ENCODE peak calls at places on chromosomes 11 and 22, in ten cellular contexts. One of them, this sample, is unnamed.

GRCh38 chr11:116641561-116642045 is 131.2 kb downstream of the BUD13 start:
- DNase-seq in GM12865: peak; percentile 50
- DNase-seq in AG08395: peak; percentile 18
- DNase-seq in GM20000: peak; percentile 52
- DNase-seq in fibroblast of the conjunctiva: no peak
- DNase-seq in EL: peak; percentile 18
- DNase-seq in stimulated activated CD8-positive, alpha-beta memory T cell treated with anti-CD3 and anti-CD28 coated beads, Interleukin-7, amount 100 ng/mL, for 4 hours: no peak
- DNase-seq in lower leg skin: no peak
- DNase-seq in C1 segment of cervical spinal cord: no peak
- DNase-seq in cardiac fibroblast: peak; percentile 29
- DNase-seq in this sample: no peak

GRCh38 chr11:79461144-79461543 is 20.3 kb upstream of the TENM4 start:
- DNase-seq in GM12865: peak; percentile 30
- DNase-seq in AG08395: peak; percentile 71
- DNase-seq in GM20000: no peak
- DNase-seq in fibroblast of the conjunctiva: no peak
- DNase-seq in EL: peak; percentile 25
- DNase-seq in stimulated activated CD8-positive, alpha-beta memory T cell treated with anti-CD3 and anti-CD28 coated beads, Interleukin-7, amount 100 ng/mL, for 4 hours: no peak
- DNase-seq in lower leg skin: no peak
- DNase-seq in C1 segment of cervical spinal cord: no peak
- DNase-seq in cardiac fibroblast: peak; percentile 49
- DNase-seq in this sample: no peak

GRCh38 chr11:102640946-102641345 is 15.8 kb upstream of the MMP20 start:
- DNase-seq in GM12865: no peak
- DNase-seq in AG08395: no peak
- DNase-seq in GM20000: no peak
- DNase-seq in fibroblast of the conjunctiva: no peak
- DNase-seq in EL: no peak
- DNase-seq in stimulated activated CD8-positive, alpha-beta memory T cell treated with anti-CD3 and anti-CD28 coated beads, Interleukin-7, amount 100 ng/mL, for 4 hours: no peak
- DNase-seq in lower leg skin: no peak
- DNase-seq in C1 segment of cervical spinal cord: no peak
- DNase-seq in cardiac fibroblast: no peak
- DNase-seq in this sample: no peak

GRCh38 chr11:3368199-3368598 is 10.7 kb downstream of the ZNF195 start:
- DNase-seq in GM12865: no peak
- DNase-seq in AG08395: no peak
- DNase-seq in GM20000: no peak
- DNase-seq in fibroblast of the conjunctiva: no peak
- DNase-seq in EL: peak; percentile 29
- DNase-seq in stimulated activated CD8-positive, alpha-beta memory T cell treated with anti-CD3 and anti-CD28 coated beads, Interleukin-7, amount 100 ng/mL, for 4 hours: no peak
- DNase-seq in lower leg skin: no peak
- DNase-seq in C1 segment of cervical spinal cord: no peak
- DNase-seq in cardiac fibroblast: no peak
- DNase-seq in this sample: no peak

GRCh38 chr22:28907311-28908008 is 24.1 kb downstream of the ZNRF3 start:
- DNase-seq in GM12865: peak; percentile 91
- DNase-seq in AG08395: no peak
- DNase-seq in GM20000: peak; percentile 50
- DNase-seq in fibroblast of the conjunctiva: no peak
- DNase-seq in EL: no peak
- DNase-seq in stimulated activated CD8-positive, alpha-beta memory T cell treated with anti-CD3 and anti-CD28 coated beads, Interleukin-7, amount 100 ng/mL, for 4 hours: no peak
- DNase-seq in lower leg skin: no peak
- DNase-seq in C1 segment of cervical spinal cord: no peak
- DNase-seq in cardiac fibroblast: no peak
- DNase-seq in this sample: no peak

GRCh38 chr22:40541300-40541699 is 95.2 kb downstream of the MRTFA start:
- DNase-seq in GM12865: peak; percentile 80
- DNase-seq in AG08395: no peak
- DNase-seq in GM20000: no peak
- DNase-seq in fibroblast of the conjunctiva: no peak
- DNase-seq in EL: no peak
- DNase-seq in stimulated activated CD8-positive, alpha-beta memory T cell treated with anti-CD3 and anti-CD28 coated beads, Interleukin-7, amount 100 ng/mL, for 4 hours: no peak
- DNase-seq in lower leg skin: no peak
- DNase-seq in C1 segment of cervical spinal cord: no peak
- DNase-seq in cardiac fibroblast: no peak
- DNase-seq in this sample: no peak

GRCh38 chr22:24841261-24841660 is 35.2 kb downstream of the SGSM1 start:
- DNase-seq in GM12865: no peak
- DNase-seq in AG08395: no peak
- DNase-seq in GM20000: no peak
- DNase-seq in fibroblast of the conjunctiva: no peak
- DNase-seq in EL: no peak
- DNase-seq in stimulated activated CD8-positive, alpha-beta memory T cell treated with anti-CD3 and anti-CD28 coated beads, Interleukin-7, amount 100 ng/mL, for 4 hours: no peak
- DNase-seq in lower leg skin: no peak
- DNase-seq in C1 segment of cervical spinal cord: no peak
- DNase-seq in cardiac fibroblast: no peak
- DNase-seq in this sample: no peak

GRCh38 chr22:48660795-48661740 is 1166.6 kb downstream of the BRD1 start:
- DNase-seq in GM12865: no peak
- DNase-seq in AG08395: no peak
- DNase-seq in GM20000: no peak
- DNase-seq in fibroblast of the conjunctiva: no peak
- DNase-seq in EL: no peak
- DNase-seq in stimulated activated CD8-positive, alpha-beta memory T cell treated with anti-CD3 and anti-CD28 coated beads, Interleukin-7, amount 100 ng/mL, for 4 hours: no peak
- DNase-seq in lower leg skin: no peak
- DNase-seq in C1 segment of cervical spinal cord: no peak
- DNase-seq in cardiac fibroblast: no peak
- DNase-seq in this sample: no peak

GRCh38 chr11:6650104-6650503 is 5.5 kb downstream of the DCHS1 start:
- DNase-seq in GM12865: no peak
- DNase-seq in AG08395: no peak
- DNase-seq in GM20000: no peak
- DNase-seq in fibroblast of the conjunctiva: no peak
- DNase-seq in EL: no peak
- DNase-seq in stimulated activated CD8-positive, alpha-beta memory T cell treated with anti-CD3 and anti-CD28 coated beads, Interleukin-7, amount 100 ng/mL, for 4 hours: no peak
- DNase-seq in lower leg skin: no peak
- DNase-seq in C1 segment of cervical spinal cord: no peak
- DNase-seq in cardiac fibroblast: no peak
- DNase-seq in this sample: no peak